ENCODE peak calls at places on chromosomes 5 and 9, in seven cellular contexts. U is cardiac septum, X is retina, B is nucleus accumbens, W is kidney epithelial cell, D is HFFc6, E is NCI-H1105 treated with DMSO at 0.1 percent for 48 hours. C is an unnamed sample.

GRCh38 chr9:129459550-129460322 is 161.2 kb downstream of the C9orf50 start:
- DNase-seq in B (no peak), X (peak), W (no peak), D (no peak), U (no peak), E (peak), C (no peak)

GRCh38 chr9:128987800-128988199 is 40.3 kb downstream of the NUP188 start:
- DNase-seq in D (peak), W (peak), U (no peak), B (peak), E (no peak), X (no peak), C (peak)

GRCh38 chr5:5886812-5887486 is 464.5 kb downstream of the ICE1 start:
- DNase-seq in B (no peak), U (no peak), W (no peak), E (peak), D (no peak), X (no peak), C (no peak)

GRCh38 chr9:114059047-114059803 is 18.9 kb downstream of the AMBP start:
- DNase-seq in X (peak), D (no peak), B (no peak), U (peak), E (no peak), W (no peak), C (no peak)

GRCh38 chr5:74686962-74687751 is 2.1 kb downstream of the HEXB start:
- DNase-seq in D (peak), U (no peak), X (no peak), B (no peak), E (no peak), W (no peak), C (no peak)

GRCh38 chr5:168713051-168713450 is 133.9 kb upstream of the PANK3 start:
- DNase-seq in B (peak), U (no peak), E (no peak), X (no peak), D (no peak), W (no peak), C (no peak)

GRCh38 chr9:127262621-127263020 is 2.0 kb upstream of the GARNL3 start:
- DNase-seq in E (no peak), B (peak), D (no peak), U (no peak), X (no peak), W (no peak), C (no peak)

GRCh38 chr5:38078161-38078560 is 180.2 kb upstream of the EGFLAM start:
- DNase-seq in W (no peak), E (no peak), X (no peak), D (no peak), B (no peak), U (no peak), C (no peak)

GRCh38 chr9:113578877-113579269 is 115.3 kb downstream of the RGS3 start:
- DNase-seq in W (peak), X (no peak), E (no peak), B (no peak), U (peak), D (peak), C (peak)

GRCh38 chr5:35202319-35203111 is 27.8 kb downstream of the PRLR start:
- DNase-seq in E (no peak), X (no peak), W (no peak), D (peak), B (peak), U (no peak), C (peak)

GRCh38 chr5:111968459-111968858 is 211.5 kb upstream of the NREP start:
- DNase-seq in B (no peak), D (peak), X (no peak), E (no peak), W (no peak), U (no peak), C (no peak)

C was measured in BJ.